ENCODE peak calls at places on chromosomes 11 and 22, in nine cellular contexts. Y, W, H, I, Q, X, K, M and N are unnamed samples.

GRCh38 chr11:118212781-118213565 is 11.8 kb downstream of the JAML start:
- DNase-seq in I (no peak), W (no peak), M (no peak), H (no peak), K (no peak), Y (no peak), Q (no peak), X (no peak), N (no peak)

GRCh38 chr11:91981995-91982394 is 242.6 kb upstream of the FAT3 start:
- DNase-seq in I (peak; percentile 99), Q (peak; percentile 72), X (no peak), K (peak; percentile 92), Y (no peak), W (no peak), M (no peak), H (peak; percentile 32), N (no peak)

GRCh38 chr11:63918576-63919171 is 1.7 kb upstream of the RCOR2 start:
- DNase-seq in H (no peak), Q (no peak), X (no peak), K (no peak), Y (no peak), M (no peak), I (no peak), W (peak; percentile 77), N (no peak)

GRCh38 chr11:120184371-120184945 is 26.4 kb upstream of the OAF start:
- DNase-seq in X (no peak), K (no peak), H (no peak), Q (no peak), M (no peak), Y (peak; percentile 68), W (no peak), I (no peak), N (no peak)

GRCh38 chr11:10041803-10042202 is 252.2 kb downstream of the SBF2 start:
- DNase-seq in X (no peak), Q (no peak), K (no peak), Y (no peak), I (no peak), H (no peak), M (no peak), W (no peak), N (no peak)

GRCh38 chr11:123187670-123188507 is 7.2 kb downstream of the CLMP start:
- DNase-seq in M (no peak), H (no peak), Y (no peak), I (peak; percentile 70), W (no peak), K (no peak), Q (no peak), X (no peak), N (no peak)

GRCh38 chr22:19118601-19118880 is 3.7 kb downstream of the DGCR2 start:
- DNase-seq in Y (no peak), Q (no peak), X (no peak), I (no peak), K (no peak), W (no peak), H (no peak), M (no peak), N (no peak)

GRCh38 chr11:123671534-123671933 is 17.1 kb upstream of the SCN3B start:
- DNase-seq in Q (no peak), K (no peak), X (no peak), H (no peak), M (no peak), Y (no peak), I (no peak), W (no peak), N (no peak)

GRCh38 chr22:29642694-29643093 is 39.3 kb downstream of the NF2 start:
- DNase-seq in H (no peak), X (no peak), I (no peak), Q (no peak), W (no peak), K (no peak), M (no peak), Y (no peak), N (no peak)

GRCh38 chr11:12388171-12388570 is 10.8 kb downstream of the PARVA start:
- DNase-seq in W (no peak), I (no peak), Y (no peak), K (no peak), M (no peak), H (no peak), X (no peak), Q (no peak), N (no peak)

GRCh38 chr11:34641456-34641855 is 20.6 kb downstream of the EHF start:
- DNase-seq in Q (no peak), X (no peak), W (no peak), H (no peak), I (no peak), K (no peak), Y (no peak), M (no peak), N (no peak)

GRCh38 chr11:73147771-73148681 is 5.9 kb upstream of the FCHSD2 start:
- DNase-seq in Y (no peak), I (no peak), X (no peak), H (no peak), K (no peak), Q (no peak), W (no peak), M (no peak), N (no peak)

GRCh38 chr11:34936945-34937344 is 20.5 kb downstream of the PDHX start:
- DNase-seq in K (no peak), M (no peak), Q (no peak), Y (no peak), H (no peak), X (no peak), I (no peak), W (no peak), N (no peak)

GRCh38 chr11:17353228-17354021 is 1.8 kb downstream of the NCR3LG1 start:
- DNase-seq in X (peak; percentile 27), Q (peak; percentile 51), I (peak; percentile 79), W (peak; percentile 77), Y (peak; percentile 75), H (peak; percentile 67), K (peak; percentile 66), M (peak; percentile 63), N (no peak)

GRCh38 chr11:108494182-108494581 is 4.0 kb downstream of the POGLUT3 start:
- DNase-seq in Q (no peak), X (no peak), K (no peak), H (no peak), I (no peak), M (no peak), W (no peak), Y (no peak), N (no peak)

GRCh38 chr11:36313750-36314500 is 17.8 kb downstream of the PRR5L start:
- DNase-seq in W (no peak), Q (no peak), Y (no peak), X (no peak), K (no peak), H (no peak), I (no peak), M (no peak), N (no peak)